ENCODE peak calls at places on chromosomes 5 and 9, in seven cellular contexts. F is effector memory CD4-positive, alpha-beta T cell; J is left cardiac atrium; Y is skeletal muscle cell; Z is activated gamma-delta T cell treated with anti-CD3 and anti-CD28 coated beads, Interleukin-2, amount 50 U/mL, for 16 hours; P is stimulated activated naive CD4-positive, alpha-beta T cell; T is Ammon's horn. I is an unnamed sample.

GRCh38 chr9:94222870-94223269 is 36.2 kb upstream of the ZNF169 start:
- DNase-seq in F (no peak), J (no peak), Y (no peak), Z (no peak), P (no peak), T (no peak), I (no peak)

GRCh38 chr5:94196959-94197358 is 421.4 kb downstream of the KIAA0825 start:
- DNase-seq in F (no peak), J (no peak), Y (no peak), Z (no peak), P (no peak), T (no peak), I (no peak)

GRCh38 chr5:149433524-149434131 is 54.5 kb upstream of the IL17B start:
- DNase-seq in F (no peak), J (no peak), Y (no peak), Z (no peak), P (no peak), T (no peak), I (peak)

GRCh38 chr9:31519424-31519823 is 865.0 kb upstream of the ACO1 start:
- DNase-seq in F (no peak), J (no peak), Y (no peak), Z (no peak), P (no peak), T (no peak), I (no peak)

GRCh38 chr9:93942176-93942575 is 13.0 kb downstream of the BARX1 start:
- DNase-seq in F (no peak), J (no peak), Y (no peak), Z (no peak), P (no peak), T (no peak), I (no peak)

GRCh38 chr5:173331956-173332479 is 3.8 kb upstream of the STC2 start:
- DNase-seq in F (peak), J (peak), Y (peak), Z (peak), P (peak), T (peak), I (no peak)

GRCh38 chr9:111178361-111179043 is 140.2 kb upstream of the LPAR1 start:
- DNase-seq in F (no peak), J (no peak), Y (peak), Z (no peak), P (no peak), T (no peak), I (peak)

GRCh38 chr5:100758780-100759179 is 144.3 kb downstream of the ST8SIA4 start:
- DNase-seq in F (no peak), J (no peak), Y (no peak), Z (no peak), P (no peak), T (no peak), I (no peak)

GRCh38 chr5:31531543-31531887 is 378 bp downstream of the DROSHA start:
- DNase-seq in F (no peak), J (no peak), Y (no peak), Z (peak), P (peak), T (peak), I (no peak)

GRCh38 chr5:176413255-176413565 is 3.1 kb downstream of the CLTB start:
- DNase-seq in F (no peak), J (peak), Y (no peak), Z (no peak), P (no peak), T (no peak), I (no peak)

I was measured in AG04449.